ENCODE peak calls at places on chromosomes 11 and 22, in four cellular contexts. W is fibroblast of lung; D is naive thymus-derived CD4-positive, alpha-beta T cell; J is aorta. M is an unnamed sample.

GRCh38 chr11:46747150-46747549 is 28.1 kb downstream of the F2 start:
- DNase-seq in D (no peak), W (no peak), J (no peak), M (no peak)

GRCh38 chr11:1015064-1015463 is 21.5 kb downstream of the MUC6 start:
- DNase-seq in D (no peak), W (no peak), J (no peak), M (no peak)

GRCh38 chr11:35715649-35716048 is 53.1 kb downstream of the TRIM44 start:
- DNase-seq in J (no peak), W (no peak), D (no peak), M (no peak)

GRCh38 chr22:20422271-20422958 is 15.2 kb downstream of the SCARF2 start:
- DNase-seq in J (peak; percentile 51), W (no peak), D (no peak), M (no peak)

GRCh38 chr11:12900496-12900895 is 108.6 kb upstream of the RASSF10 start:
- DNase-seq in W (peak; percentile 86), D (no peak), J (no peak), M (no peak)

GRCh38 chr11:15053201-15053685 is 20.1 kb upstream of the CALCB start:
- DNase-seq in J (no peak), W (peak; percentile 66), D (no peak), M (no peak)

GRCh38 chr22:44782286-44782830 is 30.0 kb downstream of the ARHGAP8 start:
- DNase-seq in D (no peak), J (no peak), W (peak; percentile 24), M (no peak)

GRCh38 chr11:120578591-120579154 is 67.1 kb downstream of the GRIK4 start:
- DNase-seq in D (no peak), J (no peak), W (no peak), M (no peak)

GRCh38 chr11:72238040-72238450 is 5.9 kb downstream of the PHOX2A start:
- DNase-seq in J (no peak), W (peak; percentile 68), D (peak; percentile 32), M (no peak)

GRCh38 chr22:27995801-27996528 is 76.9 kb upstream of the PITPNB start:
- DNase-seq in W (no peak), D (no peak), J (no peak), M (no peak)

GRCh38 chr11:124977006-124977405 is 23.0 kb downstream of the CCDC15 start:
- DNase-seq in W (peak; percentile 18), D (no peak), J (no peak), M (no peak)

GRCh38 chr11:10699072-10699471 is 5.5 kb upstream of the IRAG1 start:
- DNase-seq in J (no peak), D (no peak), W (peak; percentile 26), M (no peak)

GRCh38 chr11:12088531-12088930 is 21.9 kb upstream of the MICAL2 start:
- DNase-seq in W (no peak), J (no peak), D (no peak), M (no peak)

GRCh38 chr11:70730411-70730810 is 332.1 kb downstream of the CTTN start:
- DNase-seq in D (no peak), J (no peak), W (no peak), M (no peak)

GRCh38 chr11:70732493-70733206 is 334.3 kb downstream of the CTTN start:
- DNase-seq in J (peak; percentile 37), W (no peak), D (no peak), M (no peak)

GRCh38 chr11:70727899-70728620 is 329.7 kb downstream of the CTTN start:
- DNase-seq in D (no peak), J (no peak), W (no peak), M (no peak)

GRCh38 chr11:70731670-70732492 is 333.6 kb downstream of the CTTN start:
- DNase-seq in J (no peak), D (no peak), W (no peak), M (no peak)

DNA sequence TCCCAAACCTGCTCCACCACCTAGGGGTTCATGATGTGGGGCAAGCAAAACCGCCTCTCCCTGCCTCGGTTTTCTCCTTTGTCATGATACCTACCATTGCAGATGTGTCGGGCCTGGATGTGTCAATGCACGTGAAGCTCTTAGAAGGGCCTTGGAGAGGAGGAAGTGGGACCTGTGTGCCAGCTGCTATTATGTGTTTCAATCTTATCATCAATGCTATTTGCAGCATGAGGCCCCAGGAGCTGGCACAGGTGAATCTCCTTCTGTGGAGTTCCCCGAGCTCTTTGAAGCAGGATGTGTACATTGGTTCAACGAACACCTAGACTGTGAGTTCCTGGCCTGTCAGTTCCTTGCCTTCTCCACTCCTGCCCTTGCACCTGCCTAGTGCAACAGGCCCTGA is 331.6 kb downstream of the CTTN start:
- DNase-seq in J (no peak), D (no peak), W (no peak), M (no peak)
- H3K9me3 ChIP-seq in J (no peaks in the 10 kb centered on the region), D (no peaks in the 10 kb centered on the region), W (no peaks in the 10 kb centered on the region), M (peaks cover 7% of the 10 kb centered on the region)

GRCh38 chr22:16827506-16827905 is 2.3 kb upstream of the XKR3 start:
- DNase-seq in W (no peak), J (no peak), D (no peak), M (no peak)
- H3K9me3 ChIP-seq in W (no peaks in the 10 kb centered on the region), J (no peaks in the 10 kb centered on the region), D (no peaks in the 10 kb centered on the region), M (peaks cover 3% of the 10 kb centered on the region)

GRCh38 chr22:49597428-49598039 is 230.1 kb downstream of the BRD1 start:
- DNase-seq in J (no peak), W (no peak), D (no peak), M (no peak)
- H3K9me3 ChIP-seq in J (peaks cover 9% of the 10 kb centered on the region), W (peaks cover 2% of the 10 kb centered on the region), D (no peaks in the 10 kb centered on the region), M (peaks cover 13% of the 10 kb centered on the region)

DNA sequence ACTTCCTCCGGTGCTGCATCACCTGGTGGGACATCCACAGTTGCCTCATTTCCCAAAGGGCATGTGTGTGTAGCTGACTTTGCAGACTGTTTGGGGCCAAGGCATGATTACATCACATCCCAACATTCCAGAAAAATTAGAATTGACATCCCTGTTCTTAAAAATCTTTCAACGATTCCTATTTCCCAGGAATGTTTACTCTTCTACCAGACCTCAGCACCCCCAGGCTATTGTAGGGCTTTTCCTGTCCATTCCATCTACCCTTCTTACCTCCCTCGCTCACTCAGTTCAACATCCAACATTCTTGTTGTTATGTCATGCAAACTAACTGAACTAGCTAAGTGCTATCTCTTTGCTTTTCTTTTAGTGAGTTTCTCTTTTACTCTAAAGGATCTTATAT is 37.3 kb downstream of the PIWIL4 start:
- DNase-seq in D (no peak), W (no peak), J (no peak), M (no peak)
- H3K9me3 ChIP-seq in D (no peaks in the 10 kb centered on the region), W (no peaks in the 10 kb centered on the region), J (no peaks in the 10 kb centered on the region), M (peaks cover 6% of the 10 kb centered on the region)

GRCh38 chr11:23490557-23491235 is 630.4 kb upstream of the CCDC179 start:
- DNase-seq in W (no peak), D (no peak), J (no peak), M (no peak)
- H3K9me3 ChIP-seq in W (no peaks in the 10 kb centered on the region), D (no peaks in the 10 kb centered on the region), J (no peaks in the 10 kb centered on the region), M (peaks cover 36% of the 10 kb centered on the region)

DNA sequence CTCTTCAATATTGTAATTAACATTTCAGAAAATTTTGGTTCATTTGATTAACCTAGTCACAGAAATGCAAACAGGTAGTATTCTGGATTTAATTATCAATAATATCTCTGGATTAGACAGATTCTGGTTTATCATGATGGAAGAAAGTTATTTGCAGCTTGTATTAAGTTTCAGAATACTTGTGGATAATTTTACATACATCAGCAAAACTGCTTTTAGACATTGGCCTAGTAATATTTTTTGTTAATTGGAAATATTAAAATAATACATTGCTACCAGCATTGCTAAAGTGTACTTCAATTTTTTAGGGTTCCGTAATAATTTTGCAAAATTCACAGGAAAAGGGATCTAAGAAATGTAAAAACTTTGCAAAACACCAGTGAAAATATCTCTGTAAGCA is 3.8 kb upstream of the OR5D14 start:
- DNase-seq in D (no peak), W (no peak), J (no peak), M (no peak)
- H3K9me3 ChIP-seq in D (no peaks in the 10 kb centered on the region), W (no peaks in the 10 kb centered on the region), J (no peaks in the 10 kb centered on the region), M (peaks cover 4% of the 10 kb centered on the region)

DNA sequence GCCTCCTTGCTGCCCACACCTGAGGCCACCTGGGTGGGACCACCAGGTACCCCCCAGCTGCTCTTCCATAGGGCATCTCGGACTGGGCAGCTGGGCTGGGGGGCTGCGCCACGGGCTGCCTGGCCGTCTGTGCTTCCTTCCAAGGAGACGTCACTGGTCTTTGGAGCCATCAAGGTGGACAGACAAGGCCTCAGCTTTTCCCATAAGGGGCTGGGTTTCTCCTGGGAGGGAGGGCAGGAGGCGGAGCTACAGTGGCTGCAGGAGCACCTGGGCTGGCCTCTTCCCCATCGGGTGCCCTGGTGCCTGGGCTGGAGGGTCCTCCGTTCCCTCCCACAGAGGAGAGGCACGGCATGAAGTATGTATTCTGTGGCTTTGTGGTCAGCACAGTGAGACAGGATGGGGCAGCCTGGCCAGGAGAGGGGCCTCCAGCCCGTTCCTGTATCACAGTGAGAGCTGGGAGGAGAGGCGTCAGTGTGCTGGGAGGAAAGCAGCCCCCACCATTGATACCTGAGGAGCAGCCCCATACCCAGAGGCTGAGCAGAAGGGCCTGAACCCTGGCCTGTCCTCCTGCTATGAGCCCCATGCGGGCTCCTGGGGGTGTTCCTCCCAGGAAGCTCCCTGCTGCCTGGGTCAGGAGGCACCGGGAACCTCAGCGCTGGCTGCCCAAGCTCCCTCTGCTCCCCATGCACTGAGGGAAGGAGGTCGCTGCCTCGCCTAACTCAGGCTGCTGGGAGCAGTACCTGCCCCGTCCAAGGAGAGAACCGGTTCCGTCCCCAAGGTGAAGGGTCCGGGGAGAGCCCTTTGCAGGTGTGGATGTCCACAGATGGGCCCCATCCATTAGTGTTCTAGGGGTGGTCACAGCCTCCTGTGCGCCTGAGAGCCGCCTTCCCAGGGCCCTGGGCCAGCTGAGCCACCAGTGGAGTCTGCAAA is 1075.0 kb downstream of the BRD1 start:
- DNase-seq in J (no peak), D (no peak), W (no peak), M (no peak)
- H3K9me3 ChIP-seq in J (no peaks in the 10 kb centered on the region), D (no peaks in the 10 kb centered on the region), W (peaks cover 2% of the 10 kb centered on the region), M (no peaks in the 10 kb centered on the region)

GRCh38 chr11:70713988-70714665 is 315.8 kb downstream of the CTTN start:
- DNase-seq in J (no peak), W (no peak), D (no peak), M (no peak)

GRCh38 chr11:70713436-70713835 is 315.1 kb downstream of the CTTN start:
- DNase-seq in J (no peak), D (no peak), W (no peak), M (no peak)

GRCh38 chr11:70711095-70711910 is 313.0 kb downstream of the CTTN start:
- DNase-seq in W (no peak), J (no peak), D (no peak), M (no peak)

GRCh38 chr11:70711911-70712185 is 313.5 kb downstream of the CTTN start:
- DNase-seq in W (no peak), D (no peak), J (no peak), M (no peak)

DNA sequence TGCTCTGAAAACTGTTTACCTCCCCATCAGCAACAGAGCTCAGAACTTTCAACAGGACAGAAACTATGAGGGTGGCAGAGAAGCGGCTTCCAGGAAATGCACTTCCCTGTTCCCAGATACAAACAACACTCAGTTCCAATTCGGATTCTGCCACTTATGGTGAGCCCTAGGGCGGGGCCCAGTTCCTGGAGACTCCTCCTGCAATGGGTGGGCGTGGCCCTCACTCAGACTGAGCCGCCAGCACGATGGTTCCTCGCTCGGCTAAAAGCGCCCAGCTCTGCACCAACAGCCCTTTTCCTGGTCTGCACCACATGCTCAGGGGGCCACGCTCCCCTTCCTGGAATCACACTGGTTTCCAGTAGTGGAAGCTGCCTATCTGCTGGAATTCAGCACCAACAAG is 314.1 kb downstream of the CTTN start:
- DNase-seq in D (no peak), W (no peak), J (no peak), M (no peak)
- H3K9me3 ChIP-seq in D (no peaks in the 10 kb centered on the region), W (no peaks in the 10 kb centered on the region), J (no peaks in the 10 kb centered on the region), M (no peaks in the 10 kb centered on the region)